ENCODE peak calls at places on chromosomes 11 and 22, in eight cellular contexts. E, J, B, H, D, T, U and K are unnamed samples.

GRCh38 chr11:115098037-115098436 is 406.2 kb downstream of the CADM1 start:
- DNase-seq in J (no peak), U (no peak), H (no peak), D (no peak), T (no peak), E (no peak), B (no peak), K (no peak)

GRCh38 chr11:45104790-45105084 is 41.7 kb upstream of the PRDM11 start:
- DNase-seq in H (no peak), E (no peak), T (no peak), D (no peak), B (no peak), J (no peak), U (no peak), K (no peak)

GRCh38 chr11:18384157-18384641 is 10.2 kb upstream of the LDHA start:
- DNase-seq in E (peak), U (no peak), J (peak), T (no peak), D (peak), H (no peak), B (no peak), K (peak)

GRCh38 chr22:26097840-26098239 is 71.4 kb upstream of the SEZ6L start:
- DNase-seq in H (no peak), E (no peak), B (no peak), U (no peak), J (no peak), T (no peak), D (no peak), K (no peak)

GRCh38 chr11:59187587-59187986 is 15.7 kb downstream of the DTX4 start:
- DNase-seq in T (no peak), B (no peak), J (no peak), H (no peak), D (no peak), U (no peak), E (no peak), K (peak)

GRCh38 chr22:47164514-47165337 is 402.3 kb downstream of the TBC1D22A start:
- DNase-seq in U (peak), H (no peak), E (no peak), B (no peak), D (peak), J (no peak), T (no peak), K (no peak)

GRCh38 chr11:67119577-67120391 is 721 bp downstream of the KDM2A start:
- DNase-seq in H (peak), J (peak), B (peak), E (no peak), U (no peak), T (no peak), D (peak), K (peak)

GRCh38 chr22:25940479-25940878 is 198.5 kb downstream of the MYO18B start:
- DNase-seq in D (no peak), U (no peak), H (no peak), J (no peak), E (no peak), T (no peak), B (peak), K (no peak)

GRCh38 chr11:72230764-72231365 is 6.3 kb downstream of the INPPL1 start:
- DNase-seq in E (no peak), D (no peak), B (no peak), T (no peak), U (no peak), J (no peak), H (no peak), K (no peak)

GRCh38 chr11:62153087-62153395 is 29.2 kb downstream of the INCENP start:
- DNase-seq in D (no peak), U (no peak), T (no peak), E (peak), B (no peak), H (no peak), J (no peak), K (no peak)

GRCh38 chr22:29344137-29344536 is 28.6 kb upstream of the RASL10A start:
- DNase-seq in D (peak), J (no peak), T (no peak), H (no peak), B (peak), U (no peak), E (no peak), K (peak)

GRCh38 chr11:72736452-72737069 is 15.6 kb downstream of the ARAP1 start:
- DNase-seq in J (peak), H (peak), E (peak), U (no peak), T (no peak), D (no peak), B (no peak), K (peak)

GRCh38 chr22:46770726-46771125 is 8.3 kb downstream of the TBC1D22A start:
- DNase-seq in E (peak), H (no peak), B (no peak), U (no peak), D (no peak), J (no peak), T (no peak), K (no peak)

GRCh38 chr11:117045956-117046355 is 52.3 kb downstream of the SIK3 start:
- DNase-seq in H (no peak), D (no peak), B (no peak), J (no peak), T (no peak), U (no peak), E (peak), K (no peak)

GRCh38 chr11:20089796-20090653 is 70.2 kb downstream of the DBX1 start:
- DNase-seq in J (no peak), U (no peak), E (no peak), D (peak), H (no peak), T (no peak), B (peak), K (no peak)

GRCh38 chr22:32533265-32534068 is 58.9 kb downstream of the FBXO7 start:
- DNase-seq in B (no peak), U (no peak), E (no peak), J (no peak), T (no peak), H (no peak), D (no peak), K (no peak)

GRCh38 chr11:12287374-12288211 is 89.8 kb upstream of the PARVA start:
- DNase-seq in J (no peak), B (peak), T (no peak), H (no peak), D (no peak), E (no peak), U (peak), K (peak)

GRCh38 chr11:31702966-31703365 is 108.2 kb downstream of the PAX6 start:
- DNase-seq in D (no peak), H (no peak), J (no peak), T (no peak), U (no peak), B (peak), E (no peak), K (peak)

GRCh38 chr22:42863349-42863911 is 6.4 kb upstream of the ARFGAP3 start:
- DNase-seq in H (peak), J (no peak), U (no peak), E (peak), T (no peak), D (no peak), B (no peak), K (peak)

GRCh38 chr11:11211186-11211585 is 141.9 kb downstream of the CSNK2A3 start:
- DNase-seq in T (no peak), U (no peak), H (no peak), E (no peak), B (peak), J (no peak), D (no peak), K (no peak)

GRCh38 chr11:3195251-3196160 is 23.1 kb downstream of the MRGPRG start:
- DNase-seq in U (peak), H (no peak), J (no peak), E (peak), D (no peak), T (no peak), B (no peak), K (peak)

GRCh38 chr11:73784080-73784634 is 3.5 kb upstream of the MRPL48 start:
- DNase-seq in J (no peak), U (peak), E (no peak), B (no peak), H (no peak), D (no peak), T (no peak), K (no peak)

GRCh38 chr11:60946601-60947265 is 5.2 kb downstream of the SLC15A3 start:
- DNase-seq in D (no peak), U (no peak), H (no peak), E (no peak), J (no peak), T (no peak), B (no peak), K (no peak)

GRCh38 chr11:18013790-18014507 is 1.1 kb upstream of the SERGEF start:
- DNase-seq in D (peak), E (no peak), B (peak), U (peak), J (no peak), T (no peak), H (no peak), K (no peak)

GRCh38 chr11:71086687-71087258 is 165.6 kb downstream of the SHANK2 start:
- DNase-seq in U (peak), T (no peak), B (peak), D (peak), H (no peak), J (no peak), E (no peak), K (peak)

GRCh38 chr22:39518996-39519680 is 1.2 kb upstream of the ATF4 start:
- DNase-seq in H (peak), T (no peak), D (peak), J (no peak), U (no peak), B (peak), E (peak), K (peak)

GRCh38 chr22:44456661-44457412 is 41.2 kb downstream of the RTL6 start:
- DNase-seq in D (no peak), U (no peak), H (no peak), T (no peak), J (no peak), B (no peak), E (no peak), K (no peak)

GRCh38 chr11:61752117-61752924 is at the start of gene MYRF:
- DNase-seq in U (peak), D (peak), T (peak), E (no peak), H (peak), B (peak), J (peak), K (peak)

GRCh38 chr22:33513388-33514336 is 406.6 kb downstream of the LARGE1 start:
- DNase-seq in E (no peak), J (no peak), T (no peak), U (no peak), B (no peak), D (no peak), H (no peak), K (no peak)

GRCh38 chr11:110295487-110296225 is 758 bp downstream of the RDX start:
- DNase-seq in J (peak), T (peak), D (peak), B (peak), H (peak), E (peak), U (peak), K (peak)

GRCh38 chr11:119108151-119108856 is 1.2 kb downstream of the C2CD2L start:
- DNase-seq in J (peak), H (no peak), U (peak), E (peak), D (peak), B (peak), T (no peak), K (peak)

GRCh38 chr11:16920559-16920958 is 93.7 kb downstream of the PLEKHA7 start:
- DNase-seq in E (no peak), H (no peak), U (no peak), D (no peak), T (no peak), B (no peak), J (no peak), K (no peak)

GRCh38 chr11:34075178-34075820 is 23.8 kb downstream of the CAPRIN1 start:
- DNase-seq in E (peak), U (no peak), D (no peak), H (no peak), B (no peak), T (no peak), J (no peak), K (peak)

GRCh38 chr11:93849751-93850584 is 450 bp downstream of the VSTM5 start:
- DNase-seq in E (no peak), T (no peak), J (no peak), U (peak), D (peak), H (no peak), B (peak), K (peak)